ENCODE peak calls at places on chromosomes 7 and 10, in six cellular contexts. J is spleen, O is GM23338, U is upper lobe of left lung, W is prostate gland, C is HL-60. V is an unnamed sample.

GRCh38 chr10:122162566-122163181 is 108.4 kb upstream of the BTBD16 start:
- DNase-seq in J (no peak), O (peak; percentile 74), U (peak; percentile 63), W (no peak), C (no peak), V (no peak)

GRCh38 chr7:151459726-151460473 is 20.0 kb upstream of the CRYGN start:
- DNase-seq in J (no peak), O (peak; percentile 75), U (peak; percentile 86), W (peak; percentile 87), C (no peak), V (peak; percentile 81)

GRCh38 chr10:116771101-116771705 is 28.8 kb upstream of the HSPA12A start:
- DNase-seq in J (no peak), O (peak; percentile 12), U (no peak), W (no peak), C (no peak), V (no peak)

GRCh38 chr7:106283831-106284515 is 810 bp downstream of the NAMPT start:
- DNase-seq in J (no peak), O (peak; percentile 44), U (no peak), W (peak; percentile 37), C (no peak), V (peak; percentile 48)

GRCh38 chr7:149216402-149216801 is 21.1 kb downstream of the ZNF282 start:
- DNase-seq in J (no peak), O (no peak), U (no peak), W (no peak), C (no peak), V (no peak)

GRCh38 chr10:73793456-73793855 is 8.1 kb downstream of the ZSWIM8 start:
- DNase-seq in J (no peak), O (no peak), U (no peak), W (no peak), C (no peak), V (no peak)

GRCh38 chr7:70907594-70907993 is 224.3 kb upstream of the GALNT17 start:
- DNase-seq in J (no peak), O (no peak), U (no peak), W (no peak), C (no peak), V (no peak)

GRCh38 chr10:28980264-28980663 is 302.9 kb downstream of the BAMBI start:
- DNase-seq in J (no peak), O (peak; percentile 33), U (no peak), W (no peak), C (no peak), V (no peak)

GRCh38 chr7:30548762-30549344 is 44.2 kb upstream of the GGCT start:
- DNase-seq in J (no peak), O (peak; percentile 95), U (no peak), W (peak; percentile 74), C (peak; percentile 35), V (peak; percentile 70)

GRCh38 chr10:3902054-3902808 is 117.2 kb upstream of the KLF6 start:
- DNase-seq in J (peak; percentile 88), O (no peak), U (no peak), W (no peak), C (no peak), V (no peak)

GRCh38 chr10:124560377-124560776 is 98.8 kb downstream of the LHPP start:
- DNase-seq in J (peak; percentile 67), O (no peak), U (peak; percentile 52), W (peak; percentile 22), C (no peak), V (no peak)

GRCh38 chr7:150901160-150902035 is 49.1 kb downstream of the AOC1 start:
- DNase-seq in J (no peak), O (peak; percentile 8), U (no peak), W (no peak), C (no peak), V (no peak)

GRCh38 chr7:96075510-96076349 is 246.2 kb downstream of the SLC25A13 start:
- DNase-seq in J (peak; percentile 81), O (peak; percentile 86), U (peak; percentile 85), W (peak; percentile 45), C (no peak), V (peak; percentile 24)

GRCh38 chr10:132848306-132848705 is 62.4 kb upstream of the NKX6-2 start:
- DNase-seq in J (peak; percentile 57), O (no peak), U (no peak), W (no peak), C (no peak), V (no peak)

GRCh38 chr7:25805027-25805687 is 346.8 kb upstream of the NFE2L3 start:
- DNase-seq in J (no peak), O (no peak), U (no peak), W (peak; percentile 29), C (no peak), V (peak; percentile 27)

GRCh38 chr7:351681-352480 is 61.9 kb downstream of the FOXL3 start:
- DNase-seq in J (no peak), O (no peak), U (peak; percentile 74), W (no peak), C (no peak), V (no peak)

DNA sequence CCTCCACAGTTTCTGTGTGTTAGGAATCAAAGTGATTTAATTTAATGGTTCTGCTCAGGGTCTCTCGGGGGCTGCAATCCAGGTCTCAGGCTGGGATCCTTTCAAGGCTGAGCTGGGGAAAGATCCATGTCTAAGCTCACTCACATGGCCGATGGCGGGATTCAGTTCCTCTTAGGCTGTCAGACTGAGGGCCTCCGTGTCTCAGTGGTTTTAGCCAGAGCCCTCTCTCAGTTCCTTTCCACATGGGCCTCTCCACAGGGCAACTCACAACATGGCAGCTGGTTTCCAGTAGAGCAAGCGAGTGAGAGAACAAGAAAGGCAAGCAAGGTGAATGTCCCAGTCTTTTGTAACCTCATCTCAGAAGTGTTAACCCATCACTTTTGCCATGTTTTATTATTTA is 26.9 kb downstream of the CAV1 start:
- DNase-seq in J (no peak), O (no peak), U (no peak), W (no peak), C (no peak), V (no peak)
- TF ChIP-seq POLR2AphosphoS5 in J (no peak), O (no peak), U (no peak), W (no peak), C (no peak), V (no peak)

GRCh38 chr7:129457101-129457500 is 22.9 kb downstream of the STRIP2 start:
- DNase-seq in J (no peak), O (no peak), U (no peak), W (no peak), C (no peak), V (no peak)
- TF ChIP-seq POLR2AphosphoS5 in J (no peak), O (no peak), U (no peak), W (no peak), C (no peak), V (no peak)

DNA sequence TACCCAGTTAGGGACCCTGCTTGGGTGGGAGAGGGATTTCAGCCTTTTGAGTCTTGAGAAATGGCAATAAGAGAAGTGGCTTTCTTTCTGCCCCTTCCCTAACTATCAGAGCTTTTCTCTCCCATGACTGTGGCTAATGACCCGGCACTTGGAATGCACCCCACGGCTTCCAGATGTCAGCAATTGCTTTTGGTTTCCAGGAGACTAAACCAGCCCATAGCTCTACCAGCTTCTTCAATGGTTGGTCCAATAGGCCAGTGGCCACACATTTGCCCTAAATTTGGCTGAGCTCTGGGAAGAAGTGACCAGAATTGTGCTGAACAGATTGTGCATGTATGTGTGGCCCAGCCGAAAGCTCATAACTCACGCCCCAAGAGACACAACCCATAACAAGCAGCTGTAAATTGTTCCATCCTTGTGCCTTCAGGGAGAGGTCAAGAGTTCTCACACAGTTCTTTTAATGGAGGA is 132.1 kb upstream of the HABP2 start:
- DNase-seq in J (no peak), O (no peak), U (no peak), W (no peak), C (no peak), V (no peak)
- TF ChIP-seq POLR2AphosphoS5 in J (no peak), O (no peak), U (no peak), W (no peak), C (no peak), V (no peak)

GRCh38 chr10:103659674-103660363 is 166.3 kb downstream of the NEURL1 start:
- DNase-seq in J (peak; percentile 86), O (peak; percentile 37), U (no peak), W (peak; percentile 77), C (peak; percentile 58), V (no peak)
- TF ChIP-seq POLR2AphosphoS5 in J (peak; percentile 50), O (no peak), U (peak; percentile 70), W (peak; percentile 82), C (no peak), V (no peak)

DNA sequence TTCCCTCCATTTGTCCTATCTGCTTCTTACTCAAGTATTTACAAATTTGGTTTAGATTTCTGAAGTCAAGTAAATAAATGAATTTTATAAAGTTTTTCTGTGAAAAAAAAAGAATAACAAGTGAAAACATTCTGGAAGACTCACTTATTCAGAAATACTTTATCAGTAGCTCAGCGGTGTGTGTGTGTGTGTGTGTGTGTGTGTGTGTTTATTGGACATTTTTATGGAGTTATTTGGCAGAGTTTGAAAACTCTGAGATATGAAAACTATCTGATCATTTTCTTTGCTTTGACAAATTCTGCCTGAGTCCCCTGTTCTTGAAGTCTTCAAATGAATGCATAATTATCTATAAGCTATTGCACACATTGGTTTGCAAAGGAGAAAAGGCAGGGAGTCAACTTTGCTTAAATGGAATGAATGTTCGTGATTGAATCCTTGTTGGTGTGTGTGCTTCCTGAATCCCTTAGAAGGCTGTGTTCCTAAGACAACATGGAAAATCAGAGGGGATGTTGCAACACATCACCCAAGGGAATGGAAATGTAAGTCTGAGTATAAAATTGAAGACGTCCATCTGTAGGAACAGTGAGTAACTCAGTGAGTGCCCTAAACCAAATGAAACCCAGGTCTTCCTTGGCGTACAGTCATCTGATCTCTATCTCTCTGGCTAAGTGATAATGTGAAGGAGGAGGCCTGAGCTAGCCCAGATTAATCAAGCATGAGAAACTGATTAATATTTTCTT is 160.9 kb downstream of the REEP3 start:
- DNase-seq in J (no peak), O (no peak), U (no peak), W (peak; percentile 46), C (no peak), V (no peak)
- TF ChIP-seq POLR2AphosphoS5 in J (peak; percentile 42), O (no peak), U (no peak), W (peak; percentile 86), C (no peak), V (no peak)

DNA sequence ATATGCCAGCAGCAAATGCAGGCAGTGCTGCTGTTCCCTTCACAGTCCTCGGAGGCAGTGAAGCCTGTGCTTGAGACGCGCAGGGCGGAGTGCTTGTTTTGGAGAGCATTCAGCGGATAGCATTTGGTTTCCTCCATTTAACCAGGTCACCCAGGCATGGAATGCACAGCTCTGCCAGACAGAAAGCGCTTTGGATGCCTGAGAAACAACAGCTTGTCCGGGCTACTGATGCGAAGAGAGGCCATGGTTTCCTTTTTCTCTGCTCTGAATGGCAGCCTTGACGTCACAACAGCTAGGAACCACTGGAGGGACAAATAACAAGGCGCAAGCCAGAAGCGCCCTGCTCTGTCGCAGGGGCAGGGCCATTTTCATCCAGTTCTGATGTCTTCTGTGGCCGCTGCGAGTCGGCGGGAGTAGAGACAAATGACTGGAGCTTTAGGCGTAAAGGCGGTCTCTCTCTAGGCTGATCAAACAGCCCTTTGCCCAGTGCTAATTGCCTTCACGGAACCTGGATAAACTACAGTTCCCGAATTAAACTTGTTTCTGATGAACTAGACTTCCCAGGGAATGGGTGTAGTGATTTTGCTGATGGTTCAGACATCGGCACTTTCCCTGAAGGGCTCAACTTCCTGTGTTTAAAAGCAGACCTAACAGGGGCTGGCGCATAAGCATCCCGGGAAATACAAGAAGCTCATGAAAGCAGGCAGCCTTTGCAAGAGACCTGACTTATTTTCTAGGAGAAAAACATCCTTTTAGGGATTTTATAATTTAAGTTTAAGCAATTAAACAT is 187.6 kb upstream of the KLF14 start:
- DNase-seq in J (no peak), O (peak; percentile 58), U (no peak), W (peak; percentile 80), C (no peak), V (no peak)
- TF ChIP-seq POLR2AphosphoS5 in J (peak; percentile 52), O (no peak), U (peak; percentile 13), W (peak; percentile 74), C (no peak), V (no peak)

V was measured in breast epithelium.